ENCODE peak calls at places on chromosomes 12 and 14, in six cellular contexts. D is heart left ventricle; M is EH; H is stimulated activated CD4-positive, alpha-beta T cell treated with anti-CD3 and anti-CD28 coated beads, Interleukin-12 subunit alpha, Interleukin-12 subunit beta, amount 100 ng/mL, for 4 hours; G is T-cell; A is AG04450. X is an unnamed sample.

GRCh38 chr12:15278816-15279658 is 43.3 kb upstream of the PTPRO start:
- DNase-seq in G (no peak), D (peak), M (peak), A (no peak), H (no peak), X (no peak)

GRCh38 chr12:34106172-34106571 is 83.9 kb downstream of the ALG10 start:
- DNase-seq in M (no peak), G (no peak), D (no peak), A (no peak), H (no peak), X (no peak)

GRCh38 chr14:53956427-53957201 is at the start of gene BMP4:
- DNase-seq in A (no peak), M (peak), G (no peak), H (no peak), D (peak), X (no peak)

GRCh38 chr12:91183565-91183964 is 948 bp upstream of the DCN start:
- DNase-seq in M (no peak), G (no peak), A (no peak), D (no peak), H (no peak), X (no peak)

GRCh38 chr14:75205586-75205985 is 29.2 kb upstream of the TMED10 start:
- DNase-seq in D (no peak), A (no peak), G (no peak), H (no peak), M (peak), X (no peak)

GRCh38 chr14:104843006-104843405 is 22.1 kb upstream of the CEP170B start:
- DNase-seq in M (no peak), H (no peak), G (no peak), D (no peak), A (no peak), X (no peak)

GRCh38 chr12:30692470-30692869 is 3.2 kb downstream of the IPO8 start:
- DNase-seq in G (no peak), A (no peak), H (no peak), M (peak), D (no peak), X (no peak)

GRCh38 chr14:93231129-93231979 is 24.3 kb downstream of the UBR7 start:
- DNase-seq in H (no peak), G (no peak), A (no peak), D (no peak), M (peak), X (no peak)

GRCh38 chr12:123485756-123486155 is 27.8 kb downstream of the SNRNP35 start:
- DNase-seq in H (no peak), G (no peak), A (no peak), M (no peak), D (no peak), X (no peak)

GRCh38 chr12:84856156-84856900 is 56.3 kb downstream of the SLC6A15 start:
- DNase-seq in H (no peak), A (no peak), D (no peak), G (no peak), M (no peak), X (no peak)

GRCh38 chr12:27142102-27142721 is 59.8 kb upstream of the C12orf71 start:
- DNase-seq in H (peak), G (no peak), D (no peak), M (peak), A (peak), X (no peak)

GRCh38 chr14:101586531-101587402 is 25.5 kb downstream of the DIO3 start:
- DNase-seq in G (no peak), H (no peak), A (no peak), M (no peak), D (no peak), X (no peak)

GRCh38 chr12:89883630-89884364 is 175.2 kb upstream of the ATP2B1 start:
- DNase-seq in A (no peak), M (no peak), G (no peak), H (no peak), D (no peak), X (no peak)

GRCh38 chr14:36171607-36172006 is 4.9 kb downstream of the PTCSC3 start:
- DNase-seq in A (no peak), M (no peak), D (no peak), H (no peak), G (no peak), X (no peak)

GRCh38 chr14:33932033-33932432 is 18.8 kb downstream of the EGLN3 start:
- DNase-seq in G (no peak), M (no peak), D (no peak), A (no peak), H (no peak), X (no peak)

GRCh38 chr12:47832263-47832933 is 12.7 kb upstream of the HDAC7 start:
- DNase-seq in D (no peak), A (no peak), H (peak), M (no peak), G (peak), X (peak)

GRCh38 chr12:29591140-29592020 is 93.9 kb upstream of the OVCH1 start:
- DNase-seq in A (no peak), D (no peak), H (no peak), M (peak), G (no peak), X (no peak)

GRCh38 chr12:131117438-131118245 is 163.9 kb downstream of the ADGRD1 start:
- DNase-seq in A (no peak), M (no peak), G (no peak), D (peak), H (no peak), X (no peak)

GRCh38 chr12:38157274-38157932 is 159.2 kb upstream of the ALG10B start:
- DNase-seq in H (no peak), A (no peak), G (no peak), D (no peak), M (no peak), X (no peak)

GRCh38 chr12:48419409-48419935 is 52.9 kb upstream of the ANP32D start:
- DNase-seq in M (no peak), D (no peak), G (no peak), A (no peak), H (no peak), X (no peak)

GRCh38 chr14:76343386-76343785 is 32.6 kb upstream of the ESRRB start:
- DNase-seq in A (no peak), M (no peak), D (no peak), G (no peak), H (no peak), X (no peak)

GRCh38 chr12:95150501-95150900 is 66.8 kb downstream of the FGD6 start:
- DNase-seq in A (no peak), G (no peak), H (no peak), D (no peak), M (no peak), X (no peak)

GRCh38 chr12:104350211-104350908 is 46.8 kb downstream of the EID3 start:
- DNase-seq in M (no peak), H (no peak), D (no peak), G (no peak), A (no peak), X (no peak)

GRCh38 chr12:49069507-49070346 is at the start of gene RHEBL1:
- DNase-seq in D (peak), G (peak), A (peak), H (peak), M (peak), X (peak)